ENCODE peak calls at places on chromosome 9, in four cellular contexts. One of them, this sample, is unnamed.

GRCh38 chr9:107637421-107638420 is 148.2 kb upstream of the KLF4 start:
- DNase-seq in HCT116: no peak
- DNase-seq in CD8-positive, alpha-beta T cell: no peak
- DNase-seq in ovary: peak; percentile 98
- DNase-seq in this sample: peak; percentile 84

GRCh38 chr9:33025572-33026347 is 687 bp downstream of the DNAJA1 start:
- DNase-seq in HCT116: no peak
- DNase-seq in CD8-positive, alpha-beta T cell: peak; percentile 45
- DNase-seq in ovary: peak; percentile 58
- DNase-seq in this sample: peak; percentile 43

GRCh38 chr9:80556631-80557030 is 984.9 kb downstream of the TLE4 start:
- DNase-seq in HCT116: no peak
- DNase-seq in CD8-positive, alpha-beta T cell: no peak
- DNase-seq in ovary: no peak
- DNase-seq in this sample: no peak

GRCh38 chr9:134440636-134441226 is 114.5 kb downstream of the RXRA start:
- DNase-seq in HCT116: no peak
- DNase-seq in CD8-positive, alpha-beta T cell: no peak
- DNase-seq in ovary: no peak
- DNase-seq in this sample: no peak

GRCh38 chr9:34652608-34653007 is 623 bp downstream of the IL11RA start:
- DNase-seq in HCT116: no peak
- DNase-seq in CD8-positive, alpha-beta T cell: no peak
- DNase-seq in ovary: no peak
- DNase-seq in this sample: no peak

GRCh38 chr9:71106992-71107391 is 14.4 kb downstream of the TRPM3 start:
- DNase-seq in HCT116: no peak
- DNase-seq in CD8-positive, alpha-beta T cell: no peak
- DNase-seq in ovary: no peak
- DNase-seq in this sample: peak; percentile 43

GRCh38 chr9:136062657-136063439 is 32.2 kb downstream of the NACC2 start:
- DNase-seq in HCT116: no peak
- DNase-seq in CD8-positive, alpha-beta T cell: no peak
- DNase-seq in ovary: no peak
- DNase-seq in this sample: no peak

GRCh38 chr9:117782931-117783788 is 79.0 kb downstream of the TLR4 start:
- DNase-seq in HCT116: no peak
- DNase-seq in CD8-positive, alpha-beta T cell: peak; percentile 28
- DNase-seq in ovary: peak; percentile 54
- DNase-seq in this sample: peak; percentile 75

GRCh38 chr9:4425358-4426045 is 64.8 kb upstream of the SLC1A1 start:
- DNase-seq in HCT116: no peak
- DNase-seq in CD8-positive, alpha-beta T cell: no peak
- DNase-seq in ovary: no peak
- DNase-seq in this sample: no peak

DNA sequence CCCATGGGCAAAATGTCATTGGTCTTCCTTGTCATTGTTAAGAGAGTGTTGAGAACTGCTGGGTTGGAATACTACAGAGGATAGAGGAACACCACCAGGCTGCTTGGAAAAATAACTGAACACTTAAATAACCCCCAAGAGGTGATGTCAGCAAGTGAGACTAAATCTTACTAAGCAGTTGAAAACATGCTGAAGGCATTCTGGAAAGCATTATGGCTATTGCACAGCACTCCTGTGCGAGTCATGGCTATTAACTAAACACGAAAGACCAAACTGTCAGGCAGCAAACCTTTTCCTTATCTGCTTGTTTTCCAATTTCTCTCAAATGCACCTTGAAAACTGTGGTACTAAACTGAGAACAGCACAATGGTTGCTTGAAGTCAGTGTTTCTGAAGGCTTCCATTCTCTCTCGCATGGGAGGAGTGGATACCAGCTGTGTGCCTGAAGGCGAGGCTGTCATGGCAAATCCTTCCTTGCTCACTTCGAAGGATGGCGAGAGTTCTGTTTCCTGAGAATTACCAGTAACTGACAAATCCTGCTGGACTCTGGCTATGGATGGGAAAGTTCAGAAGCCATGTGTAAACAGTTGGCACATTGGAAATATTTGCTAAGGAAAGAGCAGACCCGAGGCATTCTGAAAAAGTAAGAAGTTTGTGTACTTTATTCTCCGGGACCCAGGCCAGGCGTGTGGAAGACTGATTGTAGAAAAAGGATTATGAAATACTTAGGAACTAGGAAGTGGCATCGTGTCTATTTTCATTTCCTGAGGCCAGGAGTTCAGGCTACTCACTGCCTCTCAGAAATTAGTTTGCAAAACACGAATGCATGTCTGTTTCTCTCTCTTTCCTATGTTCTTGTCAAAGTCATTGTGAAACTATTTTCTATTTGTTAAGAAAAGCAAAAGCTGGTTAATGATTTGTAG is 182.1 kb downstream of the DMRT2 start:
- DNase-seq in HCT116: no peak
- DNase-seq in CD8-positive, alpha-beta T cell: no peak
- DNase-seq in ovary: peak; percentile 23
- DNase-seq in this sample: no peak
- H3K4me3 ChIP-seq in HCT116: no peak overlapping the region
- H3K4me3 ChIP-seq in CD8-positive, alpha-beta T cell: no peak overlapping the region
- H3K4me3 ChIP-seq in ovary: no peak overlapping the region
- H3K4me3 ChIP-seq in this sample: no peak overlapping the region

GRCh38 chr9:83965350-83966208 is 14.4 kb downstream of the HNRNPK start:
- DNase-seq in HCT116: no peak
- DNase-seq in CD8-positive, alpha-beta T cell: no peak
- DNase-seq in ovary: no peak
- DNase-seq in this sample: no peak
- H3K27ac ChIP-seq in HCT116: no peak overlapping the region
- H3K27ac ChIP-seq in CD8-positive, alpha-beta T cell: no peak overlapping the region
- H3K27ac ChIP-seq in ovary: no peak overlapping the region
- H3K27ac ChIP-seq in this sample: peak overlapping the region; percentile 48

GRCh38 chr9:15512204-15512603 is 1.4 kb upstream of the PSIP1 start:
- DNase-seq in HCT116: no peak
- DNase-seq in CD8-positive, alpha-beta T cell: no peak
- DNase-seq in ovary: no peak
- DNase-seq in this sample: no peak

GRCh38 chr9:15509931-15510788 is 610 bp downstream of the PSIP1 start:
- DNase-seq in HCT116: no peak
- DNase-seq in CD8-positive, alpha-beta T cell: peak; percentile 22
- DNase-seq in ovary: peak; percentile 48
- DNase-seq in this sample: peak; percentile 61

GRCh38 chr9:15510789-15511575 is at the start of gene PSIP1:
- DNase-seq in HCT116: peak; percentile 65
- DNase-seq in CD8-positive, alpha-beta T cell: peak; percentile 78
- DNase-seq in ovary: peak; percentile 77
- DNase-seq in this sample: peak; percentile 59

GRCh38 chr9:15512889-15513288 is 2.1 kb upstream of the PSIP1 start:
- DNase-seq in HCT116: no peak
- DNase-seq in CD8-positive, alpha-beta T cell: no peak
- DNase-seq in ovary: no peak
- DNase-seq in this sample: no peak

DNA sequence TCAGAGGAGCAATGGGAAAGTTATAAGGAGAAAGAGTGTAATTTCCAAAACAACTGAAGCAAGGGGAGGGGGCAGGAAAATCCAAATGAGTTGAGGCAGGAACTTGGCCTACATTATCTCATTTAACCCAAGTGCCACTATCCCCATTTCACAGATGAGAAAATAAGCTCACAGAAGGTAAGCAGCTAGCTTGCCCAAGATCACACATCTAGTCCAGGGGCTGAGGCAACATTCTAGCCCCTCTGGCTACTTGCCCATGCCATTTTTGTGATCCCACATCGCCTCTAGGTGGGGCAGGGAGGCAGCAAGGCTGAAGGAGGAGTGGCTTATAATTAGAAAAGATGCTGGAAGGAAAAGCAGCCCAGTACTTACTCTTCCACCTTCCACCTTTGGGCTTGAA is 2.6 kb upstream of the PSIP1 start:
- DNase-seq in HCT116: peak; percentile 41
- DNase-seq in CD8-positive, alpha-beta T cell: no peak
- DNase-seq in ovary: peak; percentile 23
- DNase-seq in this sample: no peak
- TF ChIP-seq CTCF in HCT116: peak; percentile 12
- TF ChIP-seq CTCF in CD8-positive, alpha-beta T cell: no peak
- TF ChIP-seq CTCF in ovary: no peak
- TF ChIP-seq CTCF in this sample: no peak

DNA sequence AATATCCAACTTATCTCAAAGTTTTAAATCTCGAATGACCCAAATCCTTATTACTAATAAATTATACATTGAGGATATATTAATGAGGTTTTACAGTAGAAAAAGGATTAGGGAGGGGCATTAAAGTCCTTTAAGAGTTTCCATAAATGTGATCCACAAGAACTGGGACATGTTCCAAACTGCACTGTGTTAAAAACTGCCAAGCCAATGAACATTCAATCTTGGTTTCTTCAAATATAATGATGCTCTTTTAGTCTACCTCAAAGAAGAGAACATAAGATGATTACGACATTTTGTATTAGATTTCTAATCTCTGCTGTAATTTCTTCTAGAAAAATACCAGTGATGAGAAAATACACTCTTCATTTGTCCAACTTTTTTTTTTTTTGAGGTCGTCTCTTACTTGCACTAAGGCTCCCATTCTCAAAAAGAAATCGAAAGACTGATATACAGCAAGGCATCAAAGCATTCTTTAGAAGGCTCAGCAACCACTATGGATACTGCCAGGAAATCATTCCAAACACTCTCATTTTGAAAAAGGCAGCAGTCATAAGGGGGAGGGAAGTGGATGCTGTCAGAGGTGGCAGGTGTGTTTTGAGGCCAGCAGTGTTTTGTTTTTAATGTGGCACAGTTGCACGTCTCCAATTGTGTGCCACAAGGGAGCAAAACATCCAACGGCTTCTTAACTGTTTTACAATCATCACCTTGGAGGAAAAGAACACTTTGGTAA is 1.6 kb downstream of the PTAR1 start:
- DNase-seq in HCT116: no peak
- DNase-seq in CD8-positive, alpha-beta T cell: no peak
- DNase-seq in ovary: no peak
- DNase-seq in this sample: no peak
- H3K4me3 ChIP-seq in HCT116: peak overlapping the region; percentile 19
- H3K4me3 ChIP-seq in CD8-positive, alpha-beta T cell: no peak overlapping the region
- H3K4me3 ChIP-seq in ovary: peak overlapping the region; percentile 6
- H3K4me3 ChIP-seq in this sample: no peak overlapping the region

GRCh38 chr9:113887436-113887835 is 11.3 kb downstream of the ZNF618 start:
- DNase-seq in HCT116: no peak
- DNase-seq in CD8-positive, alpha-beta T cell: no peak
- DNase-seq in ovary: no peak
- DNase-seq in this sample: no peak

GRCh38 chr9:113886933-113887332 is 10.8 kb downstream of the ZNF618 start:
- DNase-seq in HCT116: no peak
- DNase-seq in CD8-positive, alpha-beta T cell: no peak
- DNase-seq in ovary: no peak
- DNase-seq in this sample: no peak

GRCh38 chr9:113886003-113886324 is 9.9 kb downstream of the ZNF618 start:
- DNase-seq in HCT116: no peak
- DNase-seq in CD8-positive, alpha-beta T cell: no peak
- DNase-seq in ovary: no peak
- DNase-seq in this sample: no peak

GRCh38 chr9:113886471-113886870 is 10.4 kb downstream of the ZNF618 start:
- DNase-seq in HCT116: no peak
- DNase-seq in CD8-positive, alpha-beta T cell: no peak
- DNase-seq in ovary: no peak
- DNase-seq in this sample: no peak

GRCh38 chr9:113885183-113886002 is 9.3 kb downstream of the ZNF618 start:
- DNase-seq in HCT116: no peak
- DNase-seq in CD8-positive, alpha-beta T cell: no peak
- DNase-seq in ovary: no peak
- DNase-seq in this sample: no peak
- H3K27ac ChIP-seq in HCT116: no peak overlapping the region
- H3K27ac ChIP-seq in CD8-positive, alpha-beta T cell: no peak overlapping the region
- H3K27ac ChIP-seq in ovary: peak overlapping the region; percentile 39
- H3K27ac ChIP-seq in this sample: no peak overlapping the region

This sample was measured in dorsolateral prefrontal cortex.